ENCODE peak calls at places on chromosomes 6 and 20, in eight cellular contexts. D is uterus, S is A549, G is breast epithelium, F is sigmoid colon, R is vagina, U is ovary, J is transverse colon. H is an unnamed sample.

GRCh38 chr6:127914240-127914639 is 13.4 kb upstream of the THEMIS start:
- DNase-seq in D (no peak), S (no peak), G (no peak), F (no peak), R (no peak), U (no peak), J (no peak), H (no peak)

GRCh38 chr6:25277401-25277800 is 1.8 kb upstream of the CARMIL1 start:
- DNase-seq in D (no peak), S (no peak), G (no peak), F (no peak), R (no peak), U (no peak), J (no peak), H (no peak)

GRCh38 chr6:142207265-142207877 is 60.3 kb downstream of the VTA1 start:
- DNase-seq in D (no peak), S (no peak), G (no peak), F (no peak), R (no peak), U (no peak), J (peak), H (no peak)

GRCh38 chr6:167588920-167589614 is 237.6 kb upstream of the AFDN start:
- DNase-seq in D (no peak), S (no peak), G (peak), F (peak), R (peak), U (no peak), J (no peak), H (no peak)

GRCh38 chr6:161169060-161169459 is 104.8 kb downstream of the AGPAT4 start:
- DNase-seq in D (no peak), S (no peak), G (no peak), F (no peak), R (no peak), U (no peak), J (no peak), H (no peak)

GRCh38 chr6:9620263-9620662 is 794.6 kb downstream of the TFAP2A start:
- DNase-seq in D (no peak), S (no peak), G (no peak), F (no peak), R (no peak), U (no peak), J (no peak), H (no peak)

GRCh38 chr20:12729326-12729725 is 279.4 kb upstream of the SPTLC3 start:
- DNase-seq in D (no peak), S (no peak), G (no peak), F (no peak), R (no peak), U (no peak), J (no peak), H (no peak)

GRCh38 chr6:168201383-168201782 is 118.2 kb downstream of the DACT2 start:
- DNase-seq in D (no peak), S (peak), G (no peak), F (peak), R (no peak), U (no peak), J (peak), H (no peak)

GRCh38 chr6:21942910-21943309 is 349.4 kb downstream of the SOX4 start:
- DNase-seq in D (no peak), S (no peak), G (no peak), F (no peak), R (no peak), U (no peak), J (no peak), H (no peak)

GRCh38 chr6:149031545-149032317 is 284.9 kb downstream of the UST start:
- DNase-seq in D (peak), S (peak), G (peak), F (no peak), R (no peak), U (peak), J (peak), H (peak)

GRCh38 chr6:83609248-83609647 is 96.9 kb downstream of the PRSS35 start:
- DNase-seq in D (no peak), S (no peak), G (no peak), F (no peak), R (no peak), U (no peak), J (no peak), H (no peak)

GRCh38 chr20:24634855-24635254 is 165.4 kb downstream of the SYNDIG1 start:
- DNase-seq in D (no peak), S (peak), G (no peak), F (no peak), R (no peak), U (no peak), J (no peak), H (peak)

GRCh38 chr20:39876974-39877615 is 811.9 kb downstream of the MAFB start:
- DNase-seq in D (no peak), S (no peak), G (no peak), F (no peak), R (no peak), U (no peak), J (no peak), H (no peak)

GRCh38 chr6:105746539-105746938 is 339.6 kb upstream of the PRDM1 start:
- DNase-seq in D (no peak), S (no peak), G (no peak), F (no peak), R (no peak), U (no peak), J (no peak), H (no peak)

GRCh38 chr6:24858154-24858801 is 59.6 kb upstream of the ARMH2 start:
- DNase-seq in D (no peak), S (no peak), G (no peak), F (no peak), R (no peak), U (no peak), J (peak), H (no peak)

GRCh38 chr6:45423901-45424627 is 46.3 kb upstream of the SUPT3H start:
- DNase-seq in D (no peak), S (no peak), G (no peak), F (peak), R (no peak), U (peak), J (peak), H (no peak)

GRCh38 chr20:3165473-3166337 is 6.0 kb upstream of the FASTKD5 start:
- DNase-seq in D (peak), S (no peak), G (no peak), F (peak), R (no peak), U (peak), J (peak), H (no peak)

GRCh38 chr6:34383651-34384304 is 8.7 kb downstream of the NUDT3 start:
- DNase-seq in D (no peak), S (no peak), G (no peak), F (no peak), R (no peak), U (no peak), J (no peak), H (no peak)

GRCh38 chr6:167748046-167748445 is 78.7 kb upstream of the AFDN start:
- DNase-seq in D (no peak), S (no peak), G (no peak), F (peak), R (no peak), U (no peak), J (no peak), H (no peak)

GRCh38 chr6:122869437-122870024 is 80.5 kb downstream of the SMPDL3A start:
- DNase-seq in D (peak), S (peak), G (no peak), F (no peak), R (no peak), U (no peak), J (peak), H (no peak)

GRCh38 chr6:166582258-166582657 is 4.2 kb downstream of the RAMACL start:
- DNase-seq in D (no peak), S (no peak), G (no peak), F (no peak), R (no peak), U (no peak), J (no peak), H (no peak)

GRCh38 chr20:32651537-32651936 is 22.2 kb downstream of the C20orf203 start:
- DNase-seq in D (no peak), S (no peak), G (no peak), F (no peak), R (no peak), U (no peak), J (no peak), H (no peak)

GRCh38 chr6:134374486-134374885 is 56.6 kb upstream of the SGK1 start:
- DNase-seq in D (no peak), S (no peak), G (no peak), F (no peak), R (no peak), U (no peak), J (no peak), H (no peak)

GRCh38 chr6:104226798-104227444 is 632.8 kb downstream of the HACE1 start:
- DNase-seq in D (no peak), S (no peak), G (no peak), F (no peak), R (no peak), U (no peak), J (no peak), H (no peak)

GRCh38 chr20:62967628-62968351 is 15.3 kb downstream of the SLC17A9 start:
- DNase-seq in D (no peak), S (no peak), G (no peak), F (no peak), R (no peak), U (no peak), J (no peak), H (no peak)

GRCh38 chr6:68776382-68776781 is 141.3 kb downstream of the ADGRB3 start:
- DNase-seq in D (no peak), S (no peak), G (no peak), F (no peak), R (no peak), U (no peak), J (no peak), H (no peak)

GRCh38 chr6:35453236-35453635 is 1.1 kb downstream of the FANCE start:
- DNase-seq in D (no peak), S (no peak), G (no peak), F (no peak), R (no peak), U (no peak), J (no peak), H (no peak)

GRCh38 chr6:88246654-88247053 is 80.5 kb upstream of the CNR1 start:
- DNase-seq in D (no peak), S (no peak), G (no peak), F (no peak), R (no peak), U (no peak), J (no peak), H (no peak)

GRCh38 chr6:105832358-105832757 is 253.8 kb upstream of the PRDM1 start:
- DNase-seq in D (no peak), S (no peak), G (no peak), F (no peak), R (no peak), U (no peak), J (no peak), H (no peak)

GRCh38 chr20:46631212-46631869 is 19.9 kb downstream of the SLC13A3 start:
- DNase-seq in D (no peak), S (no peak), G (no peak), F (no peak), R (no peak), U (no peak), J (no peak), H (no peak)

GRCh38 chr6:91523511-91523910 is 936.6 kb upstream of the MAP3K7 start:
- DNase-seq in D (no peak), S (no peak), G (no peak), F (no peak), R (no peak), U (no peak), J (no peak), H (no peak)

GRCh38 chr6:6781172-6781876 is 192.8 kb downstream of the LY86 start:
- DNase-seq in D (peak), S (peak), G (peak), F (no peak), R (no peak), U (peak), J (no peak), H (peak)

GRCh38 chr20:31840906-31841816 is 4.2 kb downstream of the FOXS1 start:
- DNase-seq in D (no peak), S (no peak), G (no peak), F (peak), R (no peak), U (no peak), J (no peak), H (no peak)

GRCh38 chr6:43263314-43264178 is 20.3 kb downstream of the TTBK1 start:
- DNase-seq in D (peak), S (peak), G (peak), F (peak), R (no peak), U (no peak), J (peak), H (peak)

GRCh38 chr6:111253999-111254778 is 166.9 kb downstream of the SLC16A10 start:
- DNase-seq in D (no peak), S (no peak), G (no peak), F (no peak), R (no peak), U (no peak), J (no peak), H (no peak)

GRCh38 chr20:1888796-1889463 is 6.3 kb upstream of the SIRPA start:
- DNase-seq in D (no peak), S (no peak), G (no peak), F (peak), R (no peak), U (no peak), J (no peak), H (no peak)

GRCh38 chr6:25250878-25251277 is 28.3 kb upstream of the CARMIL1 start:
- DNase-seq in D (no peak), S (no peak), G (no peak), F (no peak), R (no peak), U (no peak), J (no peak), H (no peak)

DNA sequence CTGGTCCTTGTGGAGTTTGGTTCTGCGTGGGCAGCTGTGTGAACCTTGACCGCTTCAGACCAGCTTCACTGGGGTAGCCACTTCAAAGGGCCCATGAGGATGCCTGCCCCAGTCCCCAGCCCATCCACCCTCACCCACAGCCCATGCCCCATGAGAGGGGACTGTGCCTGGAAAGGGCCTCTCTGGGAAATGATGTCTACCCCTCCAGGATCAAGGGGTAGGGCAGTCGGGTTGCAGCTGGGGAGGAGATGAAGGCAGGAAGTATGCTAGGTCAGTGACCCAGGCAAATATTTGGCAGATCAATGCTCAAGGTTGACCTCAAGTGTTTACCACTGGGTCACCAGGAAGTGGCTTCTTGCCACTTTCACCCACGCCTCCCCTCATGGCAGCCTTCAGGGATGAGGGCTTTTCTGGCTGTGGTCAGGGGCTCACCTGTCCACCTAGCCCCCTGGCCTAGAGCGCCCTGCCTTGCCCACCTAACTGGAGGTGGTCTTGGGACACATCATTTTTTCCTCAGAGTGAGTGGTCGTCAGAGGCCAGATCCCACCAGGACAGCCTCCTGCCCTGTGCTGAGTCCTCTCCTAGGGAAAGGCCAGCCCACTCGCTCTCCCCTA is 109.5 kb downstream of the SNX5 start:
- DNase-seq in D (no peak), S (no peak), G (no peak), F (no peak), R (no peak), U (no peak), J (no peak), H (no peak)
- TF ChIP-seq POLR2A in D (no peak), S (no peak), G (no peak), F (no peak), R (no peak), U (no peak), J (no peak), H (no peak)

DNA sequence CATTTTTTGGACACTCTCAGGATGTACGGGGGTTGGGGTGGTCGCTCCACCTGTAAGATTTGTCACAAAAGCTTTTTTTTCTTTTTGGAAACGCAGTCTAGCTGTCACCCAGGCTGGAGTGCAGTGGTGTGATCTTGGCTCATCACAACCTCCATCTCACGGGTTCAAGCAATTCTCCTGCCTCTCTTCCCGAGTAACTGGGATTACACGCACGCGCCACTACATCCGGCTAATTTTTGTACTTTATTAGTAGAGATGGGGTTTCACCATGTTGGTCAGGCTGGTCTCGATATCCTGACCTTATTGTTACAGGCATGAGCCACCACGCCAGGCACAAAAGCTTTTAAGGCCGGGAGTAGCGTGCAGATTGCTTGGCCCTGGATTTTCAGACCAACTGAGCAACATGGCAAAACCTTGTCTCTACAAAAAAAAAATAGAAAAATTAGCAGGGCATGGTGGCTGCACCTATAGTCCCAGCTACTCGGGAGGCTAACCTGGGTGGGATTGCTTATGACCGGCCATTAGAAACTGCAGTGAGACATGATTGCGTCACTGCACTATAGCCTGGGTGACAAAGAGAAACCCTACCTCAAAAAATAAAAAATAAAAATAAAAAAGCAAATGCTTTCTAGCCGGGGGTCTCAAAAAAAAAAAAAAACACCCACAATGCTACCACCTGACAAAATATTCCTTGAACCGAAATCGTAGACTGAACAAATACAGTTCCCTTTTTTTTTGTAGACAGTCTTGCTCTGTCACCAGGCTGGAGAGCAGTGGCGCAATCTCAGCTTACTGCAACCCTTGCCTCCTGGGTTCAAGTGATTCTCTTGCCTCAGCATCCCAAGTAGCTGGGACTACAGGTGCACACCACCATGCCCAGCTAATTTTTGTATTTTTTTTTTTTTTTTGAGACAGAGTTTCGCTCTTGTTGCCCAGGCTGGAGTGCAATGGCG is 15.0 kb downstream of the RBM39 start:
- DNase-seq in D (no peak), S (no peak), G (no peak), F (no peak), R (no peak), U (no peak), J (no peak), H (no peak)
- TF ChIP-seq POLR2A in D (no peak), S (no peak), G (no peak), F (no peak), R (no peak), U (no peak), J (no peak), H (no peak)

DNA sequence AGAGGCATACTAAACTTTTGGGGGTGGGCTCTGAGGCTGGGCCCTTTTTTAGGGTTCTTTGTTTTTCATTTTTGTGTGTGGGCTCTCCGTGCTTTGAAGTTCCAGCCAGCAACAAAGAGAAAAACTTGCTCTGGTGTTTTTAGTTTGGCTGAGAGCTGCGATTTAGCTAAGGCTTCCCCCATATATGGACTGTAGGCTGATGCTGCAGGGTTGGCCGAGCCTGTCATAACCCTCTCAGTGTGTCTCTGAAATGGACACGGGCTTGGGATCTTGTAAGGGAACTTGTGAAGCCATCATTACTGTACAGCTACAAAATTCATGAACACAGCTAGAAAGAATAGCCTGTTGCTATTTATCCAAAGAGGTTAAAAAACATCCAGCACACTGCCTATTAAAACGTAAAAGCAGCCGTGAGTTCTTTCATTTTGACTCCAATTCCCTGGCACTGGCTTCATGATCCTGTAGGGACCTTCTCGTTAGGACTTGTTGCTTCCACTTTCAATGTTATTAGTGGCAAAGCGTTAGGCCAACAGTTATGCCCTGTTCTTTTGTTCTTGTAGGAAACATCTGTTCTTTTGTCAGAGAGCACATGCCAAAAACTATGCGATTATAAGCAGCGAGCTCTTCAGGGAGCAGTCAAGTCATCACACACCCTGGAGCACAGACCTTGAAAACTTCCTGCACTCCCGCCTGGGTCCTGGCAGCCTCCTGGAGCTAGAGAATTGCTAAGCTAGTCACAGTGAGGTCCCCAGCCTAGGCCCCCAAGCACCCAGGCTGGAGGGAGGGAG is 609.7 kb upstream of the ARID1B start:
- DNase-seq in D (no peak), S (no peak), G (no peak), F (peak), R (no peak), U (peak), J (peak), H (no peak)
- TF ChIP-seq POLR2A in D (no peak), S (no peak), G (no peak), F (no peak), R (no peak), U (no peak), J (no peak), H (no peak)

DNA sequence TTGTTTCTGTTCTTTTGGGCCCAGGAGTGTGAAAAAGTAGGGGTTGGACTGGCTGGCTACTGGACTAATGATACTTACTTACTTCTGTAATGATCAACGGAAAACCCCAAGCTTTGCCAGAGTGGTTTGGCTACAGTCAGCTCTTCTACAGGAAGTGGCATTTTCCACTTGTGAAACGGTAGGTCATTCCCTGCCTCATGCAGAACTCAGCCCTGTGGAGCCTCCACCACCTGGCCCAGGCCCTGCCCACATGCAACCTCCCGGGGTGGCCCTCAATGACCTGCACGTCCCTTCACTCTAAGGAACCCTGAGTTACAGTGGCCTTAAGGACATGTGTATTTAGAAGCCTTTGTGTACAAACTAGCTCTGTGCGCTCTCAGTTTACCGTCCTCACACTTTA is 140.4 kb downstream of the DTNBP1 start:
- DNase-seq in D (no peak), S (no peak), G (peak), F (peak), R (no peak), U (no peak), J (no peak), H (no peak)
- TF ChIP-seq POLR2A in D (no peak), S (no peak), G (no peak), F (no peak), R (no peak), U (no peak), J (no peak), H (no peak)

H was measured in H54.